ENCODE peak calls at places on chromosomes 4 and X, in four cellular contexts. S is IMR-90, E is H1, P is neuronal stem cell. J is an unnamed sample.

GRCh38 chr4:3403104-3403906 is 38.5 kb upstream of the HGFAC start:
- DNase-seq in E (no peak), P (no peak), S (no peak), J (no peak)

GRCh38 chr4:185378264-185378663 is 17.5 kb downstream of the LRP2BP start:
- DNase-seq in S (no peak), E (no peak), P (no peak), J (no peak)

GRCh38 chrX:70293621-70294020 is 3.7 kb downstream of the KIF4A start:
- DNase-seq in E (no peak), P (no peak), S (peak), J (no peak)

GRCh38 chrX:136608295-136608933 is 39.5 kb upstream of the CD40LG start:
- DNase-seq in S (no peak), E (peak), P (no peak), J (peak)

GRCh38 chr4:6278801-6279197 is 9.1 kb downstream of the WFS1 start:
- DNase-seq in P (no peak), S (peak), E (no peak), J (no peak)

GRCh38 chrX:150544222-150544787 is 24.1 kb upstream of the MTM1 start:
- DNase-seq in P (no peak), E (no peak), S (no peak), J (peak)

GRCh38 chr4:123024710-123025109 is 102.3 kb upstream of the NUDT6 start:
- DNase-seq in E (no peak), S (no peak), P (no peak), J (no peak)

GRCh38 chr4:15586046-15586445 is 69.1 kb downstream of the FBXL5 start:
- DNase-seq in P (no peak), S (no peak), E (no peak), J (no peak)

GRCh38 chr4:57151481-57151880 is 41.3 kb upstream of the IGFBP7 start:
- DNase-seq in P (no peak), E (no peak), S (no peak), J (peak)

GRCh38 chrX:68934421-68934820 is 105.6 kb downstream of the EFNB1 start:
- DNase-seq in P (no peak), E (no peak), S (no peak), J (no peak)

GRCh38 chrX:22090181-22090580 is 58.1 kb downstream of the PHEX start:
- DNase-seq in P (no peak), E (no peak), S (peak), J (no peak)

GRCh38 chrX:18899796-18900380 is 84.0 kb downstream of the PHKA2 start:
- DNase-seq in E (no peak), S (no peak), P (no peak), J (peak)

GRCh38 chrX:153184787-153185186 is 5.7 kb downstream of the MAGEA1 start:
- DNase-seq in E (no peak), P (no peak), S (no peak), J (no peak)

GRCh38 chr4:102501635-102502382 is 650 bp downstream of the NFKB1 start:
- DNase-seq in S (peak), P (peak), E (no peak), J (peak)

GRCh38 chrX:136636121-136636520 is 11.8 kb upstream of the CD40LG start:
- DNase-seq in P (peak), S (no peak), E (peak), J (peak)

GRCh38 chr4:93480452-93480851 is 348.1 kb upstream of the ATOH1 start:
- DNase-seq in E (no peak), S (no peak), P (no peak), J (no peak)

GRCh38 chr4:151862766-151863165 is 102.0 kb upstream of the GATB start:
- DNase-seq in P (no peak), S (peak), E (no peak), J (peak)

GRCh38 chr4:83240379-83240875 is 44.2 kb downstream of the COQ2 start:
- DNase-seq in S (no peak), P (no peak), E (no peak), J (no peak)

GRCh38 chr4:23260510-23260909 is 567.8 kb downstream of the GBA3 start:
- DNase-seq in S (no peak), P (no peak), E (no peak), J (no peak)

GRCh38 chrX:129726307-129727111 is 12.3 kb upstream of the XPNPEP2 start:
- DNase-seq in S (peak), P (peak), E (peak), J (peak)

GRCh38 chr4:86653237-86653865 is 59.2 kb downstream of the PTPN13 start:
- DNase-seq in E (peak), P (no peak), S (no peak), J (peak)

GRCh38 chr4:121156822-121157769 is 7.0 kb downstream of the TNIP3 start:
- DNase-seq in P (peak), S (peak), E (peak), J (peak)

GRCh38 chrX:10350991-10351390 is 194.2 kb downstream of the CLCN4 start:
- DNase-seq in P (no peak), E (no peak), S (peak), J (no peak)

GRCh38 chrX:38287669-38288068 is 39.6 kb downstream of the RPGR start:
- DNase-seq in S (no peak), E (no peak), P (no peak), J (no peak)

GRCh38 chr4:121642292-121642691 is 54.5 kb downstream of the ANXA5 start:
- DNase-seq in S (peak), P (no peak), E (no peak), J (no peak)

GRCh38 chr4:84050014-84050413 is 449.1 kb downstream of the NKX6-1 start:
- DNase-seq in S (no peak), P (peak), E (no peak), J (peak)

GRCh38 chr4:53378171-53378482 is 686 bp downstream of the FIP1L1 start:
- DNase-seq in P (no peak), S (no peak), E (no peak), J (no peak)

GRCh38 chr4:53371843-53372521 is 5.5 kb upstream of the FIP1L1 start:
- DNase-seq in P (no peak), E (no peak), S (no peak), J (no peak)

GRCh38 chr4:53377319-53378170 is at the start of gene FIP1L1:
- DNase-seq in P (peak), E (peak), S (peak), J (peak)

GRCh38 chr4:53376900-53377299 is 541 bp upstream of the FIP1L1 start:
- DNase-seq in S (no peak), E (no peak), P (no peak), J (no peak)

GRCh38 chr4:53374777-53375258 is 2.6 kb upstream of the FIP1L1 start:
- DNase-seq in S (no peak), E (no peak), P (no peak), J (no peak)
- H2BK5ac ChIP-seq in S (no peak), E (no peak), P (no peak), J (no peak)

DNA sequence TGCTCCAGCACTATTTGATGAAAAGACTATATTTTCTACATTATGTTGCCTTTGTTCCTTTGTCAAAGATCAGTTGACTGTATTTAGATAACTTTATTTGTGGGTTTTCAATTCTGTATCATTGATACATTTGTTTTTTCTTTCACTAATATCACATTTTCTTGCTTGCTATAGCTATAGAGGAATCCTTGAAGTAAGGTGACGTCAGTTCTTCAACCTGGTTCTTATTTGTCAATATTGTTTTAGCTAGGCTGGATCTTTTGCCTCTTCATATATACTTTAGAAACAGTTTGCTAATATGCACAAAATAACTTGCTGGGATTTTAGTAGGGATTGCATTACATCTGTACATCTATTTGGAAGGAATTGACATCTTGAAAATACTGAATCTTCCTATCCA is 21.0 kb downstream of the TECRL start:
- DNase-seq in P (no peak), E (no peak), S (no peak), J (no peak)
- H2BK5ac ChIP-seq in P (no peak), E (no peak), S (no peak), J (no peak)

GRCh38 chrX:50067435-50068292 is 133.1 kb downstream of the AKAP4 start:
- DNase-seq in E (peak), S (peak), P (peak), J (peak)
- H2BK5ac ChIP-seq in E (no peak), S (no peak), P (no peak), J (no peak)

DNA sequence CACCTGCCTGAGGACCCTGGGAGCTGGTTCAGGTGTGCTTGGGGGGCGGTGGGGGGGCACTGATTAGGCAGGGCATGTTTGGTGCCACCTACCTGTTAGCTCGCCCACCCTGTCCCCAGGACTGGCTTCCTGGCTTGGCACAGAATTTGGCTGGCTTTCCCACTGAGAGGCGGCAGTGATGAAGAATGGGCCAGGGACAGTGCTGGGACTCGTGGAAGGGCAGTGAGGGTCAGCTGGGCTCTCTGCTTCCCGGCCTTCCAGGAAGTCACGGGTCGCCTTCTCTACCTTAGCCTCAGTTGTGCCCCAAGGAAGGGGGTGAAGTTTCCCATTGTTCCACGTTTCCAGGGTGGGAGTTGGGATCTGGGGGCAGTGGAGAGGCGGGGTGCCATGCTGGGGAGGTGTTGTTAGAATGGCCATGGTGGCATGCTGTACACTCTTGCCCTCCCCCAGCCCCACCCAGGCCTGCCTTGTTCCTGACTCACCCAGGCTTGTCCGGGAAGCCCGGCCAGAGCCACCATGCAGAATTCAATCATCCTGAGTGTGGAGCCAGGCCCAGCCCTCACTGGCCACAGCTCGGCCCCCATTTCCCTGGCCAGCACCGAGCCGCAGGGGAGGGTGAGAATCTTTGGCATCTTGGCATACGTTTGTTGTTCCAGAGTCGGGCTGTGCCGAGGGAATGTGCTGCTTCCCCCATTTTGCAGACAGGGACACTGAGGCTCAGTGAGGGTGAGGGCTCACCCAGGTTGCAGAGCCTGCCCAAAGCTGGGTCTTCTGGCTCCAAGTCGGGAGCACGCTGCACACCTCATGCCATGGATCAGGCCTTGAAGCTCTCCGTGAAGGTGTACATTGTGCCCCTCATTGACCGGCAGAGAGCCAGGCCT is 21.9 kb upstream of the GPR78 start:
- DNase-seq in P (no peak), S (no peak), E (no peak), J (no peak)
- H2BK5ac ChIP-seq in P (peak), S (no peak), E (no peak), J (no peak)

J was measured in mesendoderm.